ENCODE peak calls at places on chromosomes 11 and 22, in nine cellular contexts. B, J, W, Z, S, D, R, U and M are unnamed samples.

GRCh38 chr11:65491614-65492386 is 7.0 kb upstream of the MALAT1 start:
- DNase-seq in Z (peak), R (peak), U (no peak), B (no peak), S (no peak), J (no peak), W (no peak), D (no peak), M (no peak)

GRCh38 chr11:56842829-56843794 is 94.6 kb upstream of the OR9G4 start:
- DNase-seq in D (no peak), U (no peak), B (no peak), S (no peak), R (no peak), J (no peak), Z (no peak), W (no peak), M (no peak)

GRCh38 chr11:43268161-43268560 is 43.6 kb upstream of the API5 start:
- DNase-seq in S (no peak), Z (peak), D (no peak), B (no peak), J (no peak), R (no peak), W (no peak), U (no peak), M (no peak)

GRCh38 chr11:92296138-92296515 is 71.5 kb downstream of the FAT3 start:
- DNase-seq in D (no peak), Z (no peak), S (no peak), J (no peak), R (peak), W (no peak), U (no peak), B (no peak), M (no peak)

GRCh38 chr11:94424011-94424410 is 22.8 kb upstream of the GPR83 start:
- DNase-seq in W (no peak), R (peak), Z (no peak), S (no peak), J (no peak), U (no peak), B (no peak), D (no peak), M (no peak)

GRCh38 chr11:1564535-1565172 is 7.4 kb downstream of the DUSP8 start:
- DNase-seq in S (no peak), J (no peak), Z (peak), U (no peak), B (peak), D (no peak), R (peak), W (no peak), M (peak)

GRCh38 chr11:102647430-102647829 is 22.3 kb upstream of the MMP20 start:
- DNase-seq in D (no peak), R (peak), S (no peak), U (no peak), B (no peak), W (no peak), J (no peak), Z (no peak), M (no peak)

GRCh38 chr22:42061041-42061440 is 9.6 kb downstream of the NAGA start:
- DNase-seq in D (no peak), S (no peak), R (no peak), B (no peak), W (no peak), U (no peak), J (no peak), Z (no peak), M (no peak)

GRCh38 chr11:103644676-103645075 is 391.8 kb upstream of the DDI1 start:
- DNase-seq in R (no peak), B (no peak), Z (no peak), U (no peak), D (no peak), S (no peak), W (no peak), J (no peak), M (no peak)

GRCh38 chr11:131253885-131254204 is 116.6 kb upstream of the NTM start:
- DNase-seq in J (no peak), Z (no peak), S (no peak), D (no peak), B (no peak), U (no peak), W (no peak), R (no peak), M (no peak)

GRCh38 chr22:39900306-39901227 is at the start of gene GRAP2:
- DNase-seq in J (peak), U (peak), S (peak), R (no peak), W (peak), Z (no peak), B (no peak), D (peak), M (peak)

GRCh38 chr11:76335827-76336226 is 45.1 kb downstream of the THAP12 start:
- DNase-seq in U (no peak), B (no peak), S (no peak), W (no peak), D (no peak), Z (peak), R (no peak), J (no peak), M (no peak)

GRCh38 chr11:3835100-3835485 is 5.7 kb downstream of the RHOG start:
- DNase-seq in S (no peak), U (no peak), Z (no peak), R (peak), J (no peak), B (no peak), D (no peak), W (no peak), M (no peak)

GRCh38 chr11:109853156-109853776 is 239.9 kb upstream of the ZC3H12C start:
- DNase-seq in U (no peak), W (peak), D (peak), J (no peak), B (peak), S (no peak), Z (no peak), R (peak), M (no peak)

GRCh38 chr11:70376621-70377020 is 21.7 kb upstream of the CTTN start:
- DNase-seq in D (no peak), Z (no peak), S (no peak), W (no peak), J (no peak), U (no peak), B (no peak), R (no peak), M (no peak)

GRCh38 chr11:69873166-69874077 is 54.2 kb upstream of the FGF3 start:
- DNase-seq in D (no peak), R (no peak), Z (no peak), W (no peak), U (no peak), S (no peak), J (no peak), B (no peak), M (no peak)

GRCh38 chr11:70109903-70110302 is 31.8 kb downstream of the ANO1 start:
- DNase-seq in W (no peak), R (no peak), S (no peak), U (no peak), D (no peak), B (no peak), Z (no peak), J (no peak), M (no peak)

GRCh38 chr11:39932996-39933395 is 1526.5 kb downstream of the LRRC4C start:
- DNase-seq in W (no peak), D (no peak), S (no peak), Z (no peak), U (no peak), J (no peak), B (no peak), R (no peak), M (no peak)

GRCh38 chr22:24067587-24068376 is 56.7 kb downstream of the CABIN1 start:
- DNase-seq in S (no peak), W (no peak), D (no peak), R (no peak), J (no peak), U (no peak), B (no peak), Z (no peak), M (no peak)

GRCh38 chr11:128629516-128630106 is 42.3 kb upstream of the ETS1 start:
- DNase-seq in D (peak), U (no peak), Z (no peak), W (no peak), J (no peak), R (no peak), S (no peak), B (no peak), M (no peak)

GRCh38 chr11:69416123-69416475 is 65.4 kb upstream of the LINC01488 start:
- DNase-seq in S (no peak), D (no peak), W (no peak), U (no peak), Z (no peak), R (no peak), B (no peak), J (no peak), M (no peak)

GRCh38 chr22:49768961-49769690 is 58.5 kb downstream of the BRD1 start:
- DNase-seq in D (no peak), S (no peak), U (no peak), B (no peak), Z (peak), W (no peak), R (peak), J (no peak), M (no peak)